ENCODE peak calls at places on chromosomes 2 and 18, in ten cellular contexts. Z is naive thymus-derived CD4-positive, alpha-beta T cell; U is GM12892; B is AG08395; E is dermis microvascular lymphatic vessel endothelial cell; G is HFFc6; Y is tibial artery; R is stimulated activated CD4-positive, alpha-beta T cell treated with anti-CD3 and anti-CD28 coated beads, Interleukin-1b, Interleukin-23, amount 100 ng/mL, for 48 hours; W is NCI-H146; F is T-helper 2 cell. X is an unnamed sample.

GRCh38 chr2:114754907-114755563 is 312.6 kb downstream of the DPP10 start:
- DNase-seq in Z (no peak), U (no peak), B (no peak), E (no peak), G (no peak), Y (no peak), R (no peak), W (no peak), F (no peak), X (no peak)

GRCh38 chr18:21682276-21683051 is 22.1 kb downstream of the ABHD3 start:
- DNase-seq in Z (peak), U (no peak), B (peak), E (no peak), G (peak), Y (no peak), R (no peak), W (no peak), F (peak), X (peak)

GRCh38 chr2:39805936-39806608 is 27.0 kb upstream of the THUMPD2 start:
- DNase-seq in Z (no peak), U (no peak), B (no peak), E (no peak), G (peak), Y (no peak), R (no peak), W (no peak), F (no peak), X (no peak)

GRCh38 chr2:172734711-172735645 is 667 bp upstream of the RAPGEF4 start:
- DNase-seq in Z (no peak), U (no peak), B (no peak), E (no peak), G (no peak), Y (no peak), R (peak), W (peak), F (no peak), X (peak)

GRCh38 chr2:189534854-189535253 is 45.7 kb downstream of the SLC40A1 start:
- DNase-seq in Z (no peak), U (no peak), B (peak), E (no peak), G (peak), Y (no peak), R (no peak), W (no peak), F (no peak), X (peak)

GRCh38 chr2:71544919-71545571 is 91.7 kb downstream of the DYSF start:
- DNase-seq in Z (no peak), U (no peak), B (no peak), E (no peak), G (no peak), Y (peak), R (no peak), W (no peak), F (no peak), X (no peak)

GRCh38 chr2:126656311-126657145 is 570 bp downstream of the GYPC start:
- DNase-seq in Z (peak), U (peak), B (peak), E (no peak), G (peak), Y (no peak), R (peak), W (no peak), F (peak), X (peak)

GRCh38 chr18:48859311-48860275 is 91.2 kb downstream of the SMAD7 start:
- DNase-seq in Z (no peak), U (no peak), B (peak), E (no peak), G (no peak), Y (no peak), R (no peak), W (peak), F (no peak), X (no peak)

GRCh38 chr2:231348703-231349373 is 46.7 kb upstream of the B3GNT7 start:
- DNase-seq in Z (no peak), U (no peak), B (no peak), E (no peak), G (no peak), Y (peak), R (no peak), W (no peak), F (no peak), X (no peak)

GRCh38 chr18:79356435-79356834 is 39.3 kb upstream of the NFATC1 start:
- DNase-seq in Z (no peak), U (no peak), B (no peak), E (no peak), G (no peak), Y (no peak), R (no peak), W (no peak), F (no peak), X (no peak)

GRCh38 chr2:163252199-163252598 is 413.6 kb upstream of the KCNH7 start:
- DNase-seq in Z (no peak), U (no peak), B (no peak), E (no peak), G (no peak), Y (no peak), R (no peak), W (no peak), F (no peak), X (no peak)

GRCh38 chr18:13217466-13217961 is 1.0 kb upstream of the LDLRAD4 start:
- DNase-seq in Z (peak), U (no peak), B (no peak), E (peak), G (no peak), Y (peak), R (peak), W (peak), F (peak), X (peak)

GRCh38 chr18:41875094-41875780 is 79.8 kb upstream of the PIK3C3 start:
- DNase-seq in Z (no peak), U (no peak), B (no peak), E (no peak), G (peak), Y (no peak), R (no peak), W (no peak), F (no peak), X (no peak)

GRCh38 chr2:136121511-136121910 is 3.6 kb upstream of the CXCR4 start:
- DNase-seq in Z (no peak), U (no peak), B (no peak), E (no peak), G (no peak), Y (no peak), R (no peak), W (peak), F (no peak), X (no peak)

GRCh38 chr2:105669384-105669891 is 75.3 kb upstream of the NCK2 start:
- DNase-seq in Z (no peak), U (no peak), B (no peak), E (no peak), G (no peak), Y (no peak), R (no peak), W (no peak), F (no peak), X (no peak)

GRCh38 chr2:200964498-200964897 is 1.0 kb upstream of the ORC2 start:
- DNase-seq in Z (no peak), U (no peak), B (no peak), E (no peak), G (no peak), Y (no peak), R (no peak), W (no peak), F (no peak), X (no peak)

GRCh38 chr2:172098650-172099471 is 3.8 kb downstream of the DLX2 start:
- DNase-seq in Z (peak), U (no peak), B (peak), E (no peak), G (peak), Y (peak), R (no peak), W (peak), F (no peak), X (peak)

GRCh38 chr2:33022989-33023731 is 76.4 kb downstream of the LTBP1 start:
- DNase-seq in Z (no peak), U (no peak), B (peak), E (no peak), G (peak), Y (no peak), R (no peak), W (no peak), F (peak), X (peak)

GRCh38 chr2:54271843-54272600 is 16.0 kb upstream of the TSPYL6 start:
- DNase-seq in Z (no peak), U (no peak), B (no peak), E (no peak), G (no peak), Y (no peak), R (no peak), W (no peak), F (no peak), X (no peak)

GRCh38 chr2:203809084-203809521 is 58.5 kb upstream of the CTLA4 start:
- DNase-seq in Z (no peak), U (no peak), B (peak), E (no peak), G (peak), Y (no peak), R (no peak), W (no peak), F (no peak), X (no peak)

GRCh38 chr2:20151116-20151571 is 73.8 kb downstream of the SDC1 start:
- DNase-seq in Z (no peak), U (no peak), B (no peak), E (no peak), G (no peak), Y (no peak), R (no peak), W (no peak), F (no peak), X (no peak)

GRCh38 chr2:26845021-26845420 is 2.9 kb upstream of the DPYSL5 start:
- DNase-seq in Z (no peak), U (no peak), B (no peak), E (no peak), G (no peak), Y (no peak), R (no peak), W (no peak), F (no peak), X (no peak)

GRCh38 chr2:233361298-233361697 is 7.0 kb downstream of the DGKD start:
- DNase-seq in Z (no peak), U (no peak), B (no peak), E (no peak), G (no peak), Y (no peak), R (no peak), W (no peak), F (no peak), X (no peak)

GRCh38 chr18:59096098-59096779 is 43.4 kb upstream of the SEC11C start:
- DNase-seq in Z (no peak), U (no peak), B (no peak), E (no peak), G (no peak), Y (no peak), R (no peak), W (peak), F (no peak), X (no peak)

GRCh38 chr18:13387856-13388548 is 169.4 kb downstream of the LDLRAD4 start:
- DNase-seq in Z (no peak), U (no peak), B (peak), E (no peak), G (no peak), Y (no peak), R (no peak), W (no peak), F (no peak), X (peak)

X was measured in AG08396.